ENCODE peak calls at places on chromosomes 4 and X, in five cellular contexts. X is Daoy, Q is epithelial cell of esophagus, I is mucosa of gallbladder, Z is choroid plexus epithelial cell. U is an unnamed sample.

GRCh38 chr4:25937801-25938200 is 23.8 kb downstream of the SMIM20 start:
- DNase-seq in X (no peak), Q (no peak), I (no peak), Z (peak), U (peak)

GRCh38 chr4:170931326-170931725 is 841.6 kb upstream of the AADAT start:
- DNase-seq in X (no peak), Q (no peak), I (no peak), Z (peak), U (no peak)

GRCh38 chr4:118683513-118683912 is 1.7 kb upstream of the METTL14 start:
- DNase-seq in X (no peak), Q (peak), I (no peak), Z (peak), U (no peak)

GRCh38 chr4:121764702-121765367 is at the start of gene SMIM43:
- DNase-seq in X (no peak), Q (peak), I (no peak), Z (no peak), U (peak)

GRCh38 chrX:110992611-110993010 is 103.4 kb upstream of the PAK3 start:
- DNase-seq in X (peak), Q (peak), I (no peak), Z (peak), U (peak)

GRCh38 chrX:22520128-22520828 is 247.6 kb downstream of the CBLL2 start:
- DNase-seq in X (peak), Q (peak), I (no peak), Z (no peak), U (no peak)

GRCh38 chr4:27176400-27176799 is 315.8 kb downstream of the STIM2 start:
- DNase-seq in X (no peak), Q (peak), I (peak), Z (peak), U (peak)

GRCh38 chr4:168725935-168726334 is 229.1 kb downstream of the PALLD start:
- DNase-seq in X (no peak), Q (no peak), I (no peak), Z (no peak), U (no peak)

GRCh38 chrX:44651347-44651746 is 108.7 kb upstream of the FUNDC1 start:
- DNase-seq in X (peak), Q (peak), I (peak), Z (no peak), U (no peak)

GRCh38 chrX:13142891-13143290 is 98.5 kb upstream of the FAM9C start:
- DNase-seq in X (no peak), Q (no peak), I (no peak), Z (no peak), U (no peak)

GRCh38 chr4:88600129-88600849 is 8.0 kb downstream of the HERC3 start:
- DNase-seq in X (peak), Q (peak), I (no peak), Z (peak), U (peak)

GRCh38 chrX:134377537-134377936 is 82.4 kb upstream of the HPRT1 start:
- DNase-seq in X (peak), Q (peak), I (no peak), Z (peak), U (peak)

GRCh38 chr4:28772066-28772465 is 1911.4 kb downstream of the STIM2 start:
- DNase-seq in X (no peak), Q (peak), I (no peak), Z (peak), U (peak)

GRCh38 chr4:150818129-150818528 is 197.0 kb downstream of the LRBA start:
- DNase-seq in X (no peak), Q (no peak), I (no peak), Z (no peak), U (no peak)

GRCh38 chr4:125547842-125548241 is 233.1 kb downstream of the FAT4 start:
- DNase-seq in X (no peak), Q (no peak), I (no peak), Z (peak), U (no peak)

GRCh38 chrX:113305496-113305895 is 464.9 kb upstream of the AMOT start:
- DNase-seq in X (no peak), Q (peak), I (no peak), Z (peak), U (peak)

GRCh38 chr4:2436301-2436700 is 17.5 kb downstream of the CFAP99 start:
- DNase-seq in X (no peak), Q (no peak), I (no peak), Z (peak), U (peak)

GRCh38 chr4:149265645-149266044 is 550.0 kb downstream of the IQCM start:
- DNase-seq in X (no peak), Q (no peak), I (no peak), Z (no peak), U (no peak)

GRCh38 chr4:140856692-140857091 is 100.5 kb upstream of the TBC1D9 start:
- DNase-seq in X (peak), Q (peak), I (no peak), Z (peak), U (peak)

GRCh38 chrX:14801136-14801535 is 71.7 kb downstream of the FANCB start:
- DNase-seq in X (peak), Q (peak), I (no peak), Z (no peak), U (peak)

GRCh38 chr4:6386091-6386490 is 86.3 kb downstream of the PPP2R2C start:
- DNase-seq in X (no peak), Q (peak), I (peak), Z (no peak), U (no peak)

GRCh38 chr4:95250544-95251137 is 298.1 kb downstream of the UNC5C start:
- DNase-seq in X (no peak), Q (peak), I (no peak), Z (no peak), U (no peak)

GRCh38 chrX:133923113-133923512 is 62.3 kb downstream of the GPC3 start:
- DNase-seq in X (peak), Q (no peak), I (no peak), Z (peak), U (peak)

GRCh38 chrX:40094041-40094899 is 3.5 kb downstream of the BCOR start:
- DNase-seq in X (peak), Q (peak), I (peak), Z (peak), U (peak)

GRCh38 chr4:8352368-8353157 is 83.0 kb downstream of the HTRA3 start:
- DNase-seq in X (no peak), Q (no peak), I (no peak), Z (peak), U (no peak)

GRCh38 chrX:68748030-68748429 is 80.8 kb upstream of the EFNB1 start:
- DNase-seq in X (no peak), Q (no peak), I (no peak), Z (no peak), U (no peak)

GRCh38 chrX:46737041-46737440 is 21.9 kb downstream of the SLC9A7 start:
- DNase-seq in X (no peak), Q (no peak), I (no peak), Z (no peak), U (no peak)

GRCh38 chr4:141686929-141687328 is 50.5 kb downstream of the IL15 start:
- DNase-seq in X (no peak), Q (no peak), I (peak), Z (no peak), U (no peak)

GRCh38 chrX:30414144-30414543 is 105.0 kb upstream of the NR0B1 start:
- DNase-seq in X (no peak), Q (no peak), I (no peak), Z (no peak), U (no peak)

GRCh38 chr4:38921151-38921550 is 53.5 kb downstream of the FAM114A1 start:
- DNase-seq in X (no peak), Q (no peak), I (no peak), Z (peak), U (no peak)

GRCh38 chr4:154560824-154561231 is 2.0 kb upstream of the FGB start:
- DNase-seq in X (peak), Q (peak), I (no peak), Z (peak), U (peak)

U was measured in GM03348.